ENCODE peak calls at places on chromosomes 16 and 17, in ten cellular contexts. One of them, this sample, is unnamed.
A peak's percentile ranks its signal among the peaks of the same experiment; 100 is the strongest.

GRCh38 chr16:85902366-85903155 is 3.6 kb downstream of the IRF8 start:
- DNase-seq in HCT116: no peak
- DNase-seq in tibial nerve: no peak
- DNase-seq in IMR-90: no peak
- DNase-seq in transverse colon: peak; percentile 67
- DNase-seq in uterus: no peak
- DNase-seq in esophagus squamous epithelium: no peak
- DNase-seq in stomach: peak; percentile 39
- DNase-seq in adrenal gland: no peak
- DNase-seq in heart left ventricle: no peak
- DNase-seq in this sample: no peak

GRCh38 chr16:67805718-67806427 is 487 bp downstream of the RANBP10 start:
- DNase-seq in adrenal gland: peak; percentile 37
- DNase-seq in stomach: no peak
- DNase-seq in heart left ventricle: no peak
- DNase-seq in esophagus squamous epithelium: no peak
- DNase-seq in tibial nerve: no peak
- DNase-seq in transverse colon: peak; percentile 21
- DNase-seq in HCT116: no peak
- DNase-seq in uterus: no peak
- DNase-seq in IMR-90: no peak
- DNase-seq in this sample: no peak

GRCh38 chr16:49378238-49378637 is 4.6 kb downstream of the C16orf78 start:
- DNase-seq in uterus: no peak
- DNase-seq in HCT116: no peak
- DNase-seq in adrenal gland: no peak
- DNase-seq in IMR-90: no peak
- DNase-seq in esophagus squamous epithelium: no peak
- DNase-seq in transverse colon: no peak
- DNase-seq in heart left ventricle: no peak
- DNase-seq in tibial nerve: no peak
- DNase-seq in stomach: no peak
- DNase-seq in this sample: no peak

GRCh38 chr17:30363715-30364202 is 15.0 kb upstream of the CPD start:
- DNase-seq in HCT116: no peak
- DNase-seq in uterus: no peak
- DNase-seq in adrenal gland: peak; percentile 25
- DNase-seq in tibial nerve: no peak
- DNase-seq in heart left ventricle: no peak
- DNase-seq in esophagus squamous epithelium: no peak
- DNase-seq in transverse colon: peak; percentile 46
- DNase-seq in stomach: peak; percentile 51
- DNase-seq in IMR-90: peak; percentile 95
- DNase-seq in this sample: peak; percentile 25

GRCh38 chr17:79024901-79025737 is 1.1 kb downstream of the C1QTNF1 start:
- DNase-seq in stomach: peak; percentile 43
- DNase-seq in esophagus squamous epithelium: no peak
- DNase-seq in adrenal gland: peak; percentile 70
- DNase-seq in transverse colon: peak; percentile 51
- DNase-seq in uterus: peak; percentile 27
- DNase-seq in tibial nerve: no peak
- DNase-seq in heart left ventricle: peak; percentile 89
- DNase-seq in HCT116: no peak
- DNase-seq in IMR-90: no peak
- DNase-seq in this sample: peak; percentile 83

GRCh38 chr16:46972429-46972970 is 974 bp downstream of the DNAJA2 start:
- DNase-seq in transverse colon: no peak
- DNase-seq in uterus: no peak
- DNase-seq in heart left ventricle: no peak
- DNase-seq in HCT116: no peak
- DNase-seq in stomach: no peak
- DNase-seq in adrenal gland: no peak
- DNase-seq in esophagus squamous epithelium: no peak
- DNase-seq in tibial nerve: no peak
- DNase-seq in IMR-90: peak; percentile 32
- DNase-seq in this sample: no peak

GRCh38 chr16:59878479-59878878 is 1144.4 kb upstream of the GOT2 start:
- DNase-seq in esophagus squamous epithelium: no peak
- DNase-seq in transverse colon: no peak
- DNase-seq in stomach: peak; percentile 61
- DNase-seq in heart left ventricle: no peak
- DNase-seq in IMR-90: peak; percentile 4
- DNase-seq in adrenal gland: no peak
- DNase-seq in uterus: no peak
- DNase-seq in HCT116: no peak
- DNase-seq in tibial nerve: no peak
- DNase-seq in this sample: no peak

GRCh38 chr16:4426021-4426684 is 485 bp downstream of the DNAJA3 start:
- DNase-seq in HCT116: no peak
- DNase-seq in stomach: no peak
- DNase-seq in transverse colon: no peak
- DNase-seq in uterus: no peak
- DNase-seq in heart left ventricle: no peak
- DNase-seq in tibial nerve: no peak
- DNase-seq in adrenal gland: no peak
- DNase-seq in esophagus squamous epithelium: no peak
- DNase-seq in IMR-90: no peak
- DNase-seq in this sample: no peak

GRCh38 chr17:33871720-33872535 is 383.2 kb upstream of the CCL2 start:
- DNase-seq in stomach: no peak
- DNase-seq in adrenal gland: no peak
- DNase-seq in IMR-90: no peak
- DNase-seq in heart left ventricle: no peak
- DNase-seq in HCT116: no peak
- DNase-seq in tibial nerve: no peak
- DNase-seq in transverse colon: no peak
- DNase-seq in uterus: no peak
- DNase-seq in esophagus squamous epithelium: no peak
- DNase-seq in this sample: no peak

GRCh38 chr17:80518392-80518791 is 26.2 kb upstream of the RPTOR start:
- DNase-seq in transverse colon: no peak
- DNase-seq in adrenal gland: no peak
- DNase-seq in uterus: no peak
- DNase-seq in tibial nerve: no peak
- DNase-seq in HCT116: no peak
- DNase-seq in stomach: no peak
- DNase-seq in heart left ventricle: no peak
- DNase-seq in esophagus squamous epithelium: no peak
- DNase-seq in IMR-90: no peak
- DNase-seq in this sample: no peak

GRCh38 chr17:58446086-58446485 is 28.8 kb upstream of the RNF43 start:
- DNase-seq in IMR-90: no peak
- DNase-seq in heart left ventricle: no peak
- DNase-seq in tibial nerve: no peak
- DNase-seq in stomach: no peak
- DNase-seq in HCT116: no peak
- DNase-seq in esophagus squamous epithelium: no peak
- DNase-seq in transverse colon: no peak
- DNase-seq in adrenal gland: no peak
- DNase-seq in uterus: no peak
- DNase-seq in this sample: no peak

GRCh38 chr17:41784207-41784744 is 2.2 kb downstream of the JUP start:
- DNase-seq in stomach: peak; percentile 66
- DNase-seq in transverse colon: peak; percentile 52
- DNase-seq in tibial nerve: no peak
- DNase-seq in IMR-90: peak; percentile 71
- DNase-seq in esophagus squamous epithelium: no peak
- DNase-seq in heart left ventricle: peak; percentile 72
- DNase-seq in uterus: peak; percentile 59
- DNase-seq in adrenal gland: no peak
- DNase-seq in HCT116: peak; percentile 69
- DNase-seq in this sample: peak; percentile 37

GRCh38 chr17:41786227-41787020 is at the start of gene JUP:
- DNase-seq in heart left ventricle: peak; percentile 100
- DNase-seq in IMR-90: peak; percentile 99
- DNase-seq in transverse colon: peak; percentile 100
- DNase-seq in stomach: peak; percentile 100
- DNase-seq in esophagus squamous epithelium: peak; percentile 90
- DNase-seq in tibial nerve: peak; percentile 98
- DNase-seq in adrenal gland: peak; percentile 100
- DNase-seq in HCT116: peak; percentile 99
- DNase-seq in uterus: peak; percentile 100
- DNase-seq in this sample: peak; percentile 99

GRCh38 chr17:41785876-41786226 is 660 bp downstream of the JUP start:
- DNase-seq in IMR-90: no peak
- DNase-seq in transverse colon: peak; percentile 88
- DNase-seq in esophagus squamous epithelium: no peak
- DNase-seq in uterus: peak; percentile 49
- DNase-seq in tibial nerve: no peak
- DNase-seq in HCT116: no peak
- DNase-seq in stomach: peak; percentile 84
- DNase-seq in adrenal gland: no peak
- DNase-seq in heart left ventricle: no peak
- DNase-seq in this sample: no peak

GRCh38 chr17:41787021-41787418 is 509 bp upstream of the JUP start:
- DNase-seq in tibial nerve: no peak
- DNase-seq in uterus: no peak
- DNase-seq in stomach: no peak
- DNase-seq in HCT116: no peak
- DNase-seq in transverse colon: no peak
- DNase-seq in esophagus squamous epithelium: no peak
- DNase-seq in adrenal gland: no peak
- DNase-seq in IMR-90: no peak
- DNase-seq in heart left ventricle: no peak
- DNase-seq in this sample: no peak

GRCh38 chr17:41785091-41785875 is 1.2 kb downstream of the JUP start:
- DNase-seq in tibial nerve: no peak
- DNase-seq in esophagus squamous epithelium: no peak
- DNase-seq in heart left ventricle: no peak
- DNase-seq in HCT116: no peak
- DNase-seq in transverse colon: peak; percentile 44
- DNase-seq in stomach: no peak
- DNase-seq in adrenal gland: no peak
- DNase-seq in IMR-90: no peak
- DNase-seq in uterus: no peak
- DNase-seq in this sample: peak; percentile 33
- TF ChIP-seq POLR2A in tibial nerve: no peak
- TF ChIP-seq POLR2A in esophagus squamous epithelium: no peak
- TF ChIP-seq POLR2A in heart left ventricle: no peak
- TF ChIP-seq POLR2A in HCT116: no peak
- TF ChIP-seq POLR2A in transverse colon: peak; percentile 40
- TF ChIP-seq POLR2A in stomach: no peak
- TF ChIP-seq POLR2A in adrenal gland: no peak
- TF ChIP-seq POLR2A in IMR-90: no peak
- TF ChIP-seq POLR2A in uterus: no peak
- TF ChIP-seq POLR2A in this sample: no peak

DNA sequence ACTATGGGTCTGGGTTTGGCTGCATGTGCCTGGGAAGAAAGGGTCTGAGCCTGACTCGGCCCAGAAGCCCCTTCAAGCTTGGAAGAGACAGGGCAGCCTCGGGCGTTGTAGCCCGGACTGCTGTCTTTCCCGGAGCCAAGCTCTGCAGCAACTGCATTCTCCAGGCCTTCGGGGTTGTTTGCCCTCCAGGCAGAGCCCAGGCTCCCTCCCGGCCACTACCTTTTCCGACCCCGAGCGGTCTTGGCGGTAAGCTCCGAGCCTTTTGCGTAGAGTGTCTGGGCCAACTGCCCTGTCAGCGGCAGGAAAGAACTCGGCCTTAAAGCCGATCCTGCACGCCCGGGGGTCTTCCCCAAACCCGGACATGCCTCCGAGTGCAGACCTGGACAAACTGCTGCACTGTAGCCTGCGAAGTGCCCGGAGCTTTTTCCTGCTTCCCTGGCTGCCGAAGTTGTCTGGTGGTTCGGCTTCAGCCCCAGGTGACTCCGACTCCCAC is 1.3 kb downstream of the LHX1 start:
- DNase-seq in tibial nerve: no peak
- DNase-seq in HCT116: no peak
- DNase-seq in stomach: no peak
- DNase-seq in uterus: no peak
- DNase-seq in heart left ventricle: no peak
- DNase-seq in transverse colon: no peak
- DNase-seq in esophagus squamous epithelium: no peak
- DNase-seq in adrenal gland: no peak
- DNase-seq in IMR-90: no peak
- DNase-seq in this sample: no peak
- H3K4me1 ChIP-seq in tibial nerve: peaks cover 54% of the 10 kb centered on the region
- H3K4me1 ChIP-seq in HCT116: peaks cover 13% of the 10 kb centered on the region
- H3K4me1 ChIP-seq in stomach: peaks cover 60% of the 10 kb centered on the region
- H3K4me1 ChIP-seq in uterus: no peaks in the 10 kb centered on the region
- H3K4me1 ChIP-seq in heart left ventricle: peaks cover 54% of the 10 kb centered on the region
- H3K4me1 ChIP-seq in transverse colon: peaks cover 62% of the 10 kb centered on the region
- H3K4me1 ChIP-seq in esophagus squamous epithelium: peaks cover 68% of the 10 kb centered on the region
- H3K4me1 ChIP-seq in adrenal gland: peaks cover 13% of the 10 kb centered on the region
- H3K4me1 ChIP-seq in IMR-90: peaks cover 7% of the 10 kb centered on the region
- H3K4me1 ChIP-seq in this sample: peaks cover 46% of the 10 kb centered on the region

GRCh38 chr17:1493291-1493980 is 950 bp upstream of the MYO1C start:
- DNase-seq in esophagus squamous epithelium: no peak
- DNase-seq in tibial nerve: no peak
- DNase-seq in adrenal gland: peak; percentile 51
- DNase-seq in HCT116: no peak
- DNase-seq in uterus: no peak
- DNase-seq in transverse colon: peak; percentile 66
- DNase-seq in heart left ventricle: peak; percentile 83
- DNase-seq in stomach: peak; percentile 53
- DNase-seq in IMR-90: no peak
- DNase-seq in this sample: no peak

GRCh38 chr17:1488826-1489275 is 3.6 kb downstream of the MYO1C start:
- DNase-seq in IMR-90: no peak
- DNase-seq in adrenal gland: no peak
- DNase-seq in heart left ventricle: no peak
- DNase-seq in esophagus squamous epithelium: no peak
- DNase-seq in HCT116: no peak
- DNase-seq in uterus: no peak
- DNase-seq in tibial nerve: no peak
- DNase-seq in transverse colon: no peak
- DNase-seq in stomach: no peak
- DNase-seq in this sample: no peak

GRCh38 chr17:1491406-1492248 is 859 bp downstream of the MYO1C start:
- DNase-seq in transverse colon: peak; percentile 84
- DNase-seq in IMR-90: no peak
- DNase-seq in esophagus squamous epithelium: no peak
- DNase-seq in tibial nerve: no peak
- DNase-seq in adrenal gland: no peak
- DNase-seq in stomach: peak; percentile 78
- DNase-seq in heart left ventricle: peak; percentile 82
- DNase-seq in HCT116: no peak
- DNase-seq in uterus: peak; percentile 77
- DNase-seq in this sample: no peak

GRCh38 chr17:1492249-1493206 is at the start of gene MYO1C:
- DNase-seq in heart left ventricle: peak; percentile 59
- DNase-seq in esophagus squamous epithelium: no peak
- DNase-seq in adrenal gland: no peak
- DNase-seq in stomach: no peak
- DNase-seq in tibial nerve: no peak
- DNase-seq in HCT116: no peak
- DNase-seq in transverse colon: no peak
- DNase-seq in uterus: peak; percentile 46
- DNase-seq in IMR-90: no peak
- DNase-seq in this sample: no peak

GRCh38 chr17:1490643-1491405 is 1.7 kb downstream of the MYO1C start:
- DNase-seq in tibial nerve: no peak
- DNase-seq in stomach: peak; percentile 68
- DNase-seq in heart left ventricle: peak; percentile 87
- DNase-seq in HCT116: no peak
- DNase-seq in transverse colon: peak; percentile 84
- DNase-seq in uterus: peak; percentile 71
- DNase-seq in IMR-90: no peak
- DNase-seq in adrenal gland: no peak
- DNase-seq in esophagus squamous epithelium: no peak
- DNase-seq in this sample: peak; percentile 29
- TF ChIP-seq POLR2A in tibial nerve: peak; percentile 33
- TF ChIP-seq POLR2A in stomach: no peak
- TF ChIP-seq POLR2A in heart left ventricle: no peak
- TF ChIP-seq POLR2A in HCT116: peak; percentile 5
- TF ChIP-seq POLR2A in transverse colon: peak; percentile 72
- TF ChIP-seq POLR2A in uterus: peak; percentile 26
- TF ChIP-seq POLR2A in IMR-90: no peak
- TF ChIP-seq POLR2A in adrenal gland: peak; percentile 35
- TF ChIP-seq POLR2A in esophagus squamous epithelium: no peak
- TF ChIP-seq POLR2A in this sample: peak; percentile 49

GRCh38 chr17:76541739-76542450 is 2.1 kb downstream of the PRCD start:
- DNase-seq in transverse colon: no peak
- DNase-seq in uterus: no peak
- DNase-seq in esophagus squamous epithelium: no peak
- DNase-seq in heart left ventricle: no peak
- DNase-seq in adrenal gland: no peak
- DNase-seq in IMR-90: no peak
- DNase-seq in tibial nerve: no peak
- DNase-seq in stomach: no peak
- DNase-seq in HCT116: no peak
- DNase-seq in this sample: no peak
- H3K4me1 ChIP-seq in transverse colon: peaks cover 22% of the 10 kb centered on the region
- H3K4me1 ChIP-seq in uterus: no peaks in the 10 kb centered on the region
- H3K4me1 ChIP-seq in esophagus squamous epithelium: peaks cover 26% of the 10 kb centered on the region
- H3K4me1 ChIP-seq in heart left ventricle: peaks cover 46% of the 10 kb centered on the region
- H3K4me1 ChIP-seq in adrenal gland: peaks cover 30% of the 10 kb centered on the region
- H3K4me1 ChIP-seq in IMR-90: peaks cover 19% of the 10 kb centered on the region
- H3K4me1 ChIP-seq in tibial nerve: peaks cover 43% of the 10 kb centered on the region
- H3K4me1 ChIP-seq in stomach: peaks cover 40% of the 10 kb centered on the region
- H3K4me1 ChIP-seq in HCT116: peaks cover 20% of the 10 kb centered on the region
- H3K4me1 ChIP-seq in this sample: peaks cover 50% of the 10 kb centered on the region